ENCODE peak calls at places on chromosomes 13 and 19, in nine cellular contexts. F is cardiac muscle cell, P is tibial artery, T is PC-9, I is kidney, V is astrocyte, G is testis, N is heart right ventricle, M is heart left ventricle. D is an unnamed sample.
A peak's percentile ranks its signal among the peaks of the same experiment; 100 is the strongest.

GRCh38 chr13:85755123-85755522 is 44.1 kb downstream of the SLITRK6 start:
- DNase-seq in F (peak; percentile 15), P (no peak), T (no peak), I (no peak), V (peak; percentile 8), G (no peak), N (no peak), M (no peak), D (no peak)

GRCh38 chr13:21696865-21697448 is 26.1 kb downstream of the FGF9 start:
- DNase-seq in F (no peak), P (no peak), T (no peak), I (no peak), V (no peak), G (no peak), N (no peak), M (no peak), D (no peak)

GRCh38 chr13:112813552-112813951 is 123.7 kb downstream of the ATP11A start:
- DNase-seq in F (no peak), P (no peak), T (no peak), I (no peak), V (no peak), G (no peak), N (no peak), M (no peak), D (no peak)

GRCh38 chr19:42872608-42873007 is 6.9 kb downstream of the PSG1 start:
- DNase-seq in F (no peak), P (no peak), T (no peak), I (no peak), V (no peak), G (no peak), N (no peak), M (no peak), D (no peak)

GRCh38 chr19:13526552-13526951 is 20.3 kb upstream of the CACNA1A start:
- DNase-seq in F (peak; percentile 36), P (no peak), T (no peak), I (no peak), V (no peak), G (no peak), N (no peak), M (no peak), D (no peak)

GRCh38 chr19:13813147-13813546 is 17.9 kb downstream of the ZSWIM4 start:
- DNase-seq in F (no peak), P (no peak), T (no peak), I (no peak), V (no peak), G (no peak), N (no peak), M (no peak), D (no peak)

GRCh38 chr13:33931397-33931987 is 113.5 kb downstream of the RFC3 start:
- DNase-seq in F (peak; percentile 76), P (no peak), T (no peak), I (no peak), V (peak; percentile 34), G (no peak), N (peak; percentile 28), M (no peak), D (no peak)

GRCh38 chr19:55503447-55504251 is 15.4 kb downstream of the SSC5D start:
- DNase-seq in F (peak; percentile 93), P (peak; percentile 94), T (peak; percentile 62), I (peak; percentile 98), V (peak; percentile 72), G (peak; percentile 95), N (peak; percentile 92), M (peak; percentile 94), D (peak; percentile 92)

DNA sequence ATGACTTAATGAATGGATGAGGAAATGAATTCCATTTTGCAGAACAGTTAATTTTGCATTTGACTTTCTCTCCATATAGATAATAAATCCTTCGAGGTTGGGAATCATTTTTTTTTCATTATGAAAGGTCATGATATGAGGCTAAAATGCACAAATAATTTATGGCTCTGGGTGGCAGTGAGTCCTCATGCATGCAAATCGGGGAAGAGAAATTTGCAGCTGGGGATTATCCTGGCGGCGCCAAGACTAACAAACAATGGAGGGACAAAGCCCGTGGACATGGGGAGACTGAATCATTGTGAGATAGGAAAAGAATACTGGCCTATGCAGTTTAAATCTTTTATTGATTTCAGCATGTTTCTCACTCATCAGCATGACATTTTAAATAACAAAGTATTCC is 102.2 kb downstream of the ERCC5 start:
- DNase-seq in F (peak; percentile 10), P (no peak), T (no peak), I (no peak), V (no peak), G (no peak), N (peak; percentile 8), M (peak; percentile 24), D (no peak)
- TF ChIP-seq CTCF in F (no peak), P (no peak), T (no peak), I (no peak), V (no peak), G (no peak), N (no peak), M (peak; percentile 16), D (no peak)

GRCh38 chr19:1166872-1167573 is 7.0 kb downstream of the SBNO2 start:
- DNase-seq in F (no peak), P (no peak), T (peak; percentile 85), I (peak; percentile 73), V (no peak), G (peak; percentile 48), N (no peak), M (no peak), D (peak; percentile 79)

GRCh38 chr19:1167687-1168561 is 6.1 kb downstream of the SBNO2 start:
- DNase-seq in F (no peak), P (no peak), T (peak; percentile 78), I (peak; percentile 75), V (no peak), G (peak; percentile 48), N (no peak), M (no peak), D (no peak)

GRCh38 chr19:1168877-1169791 is 4.9 kb downstream of the SBNO2 start:
- DNase-seq in F (peak; percentile 50), P (no peak), T (peak; percentile 78), I (peak; percentile 85), V (peak; percentile 63), G (peak; percentile 84), N (no peak), M (no peak), D (peak; percentile 79)

GRCh38 chr19:1169921-1170885 is 3.9 kb downstream of the SBNO2 start:
- DNase-seq in F (peak; percentile 53), P (no peak), T (peak; percentile 85), I (peak; percentile 74), V (peak; percentile 51), G (peak; percentile 92), N (no peak), M (no peak), D (no peak)

GRCh38 chr19:1168562-1168873 is 5.5 kb downstream of the SBNO2 start:
- DNase-seq in F (no peak), P (no peak), T (no peak), I (no peak), V (no peak), G (no peak), N (no peak), M (no peak), D (no peak)
- H3K27ac ChIP-seq in F (no peak overlapping the region), P (no peak overlapping the region), T (peak overlapping the region; percentile 84), I (peak overlapping the region; percentile 74), V (peak overlapping the region; percentile 70), G (peak overlapping the region; percentile 92), N (no peak overlapping the region), M (no peak overlapping the region), D (peak overlapping the region; percentile 67)

GRCh38 chr19:47422417-47423163 is 3.3 kb upstream of the MEIS3 start:
- DNase-seq in F (no peak), P (no peak), T (no peak), I (no peak), V (no peak), G (no peak), N (no peak), M (no peak), D (no peak)

GRCh38 chr19:47419789-47420188 is 462 bp upstream of the MEIS3 start:
- DNase-seq in F (no peak), P (no peak), T (no peak), I (peak; percentile 23), V (no peak), G (no peak), N (no peak), M (no peak), D (no peak)

GRCh38 chr19:47421244-47421786 is 2.0 kb upstream of the MEIS3 start:
- DNase-seq in F (no peak), P (no peak), T (no peak), I (no peak), V (no peak), G (no peak), N (no peak), M (no peak), D (no peak)

GRCh38 chr19:47421844-47422395 is 2.6 kb upstream of the MEIS3 start:
- DNase-seq in F (no peak), P (no peak), T (no peak), I (no peak), V (peak; percentile 20), G (no peak), N (no peak), M (no peak), D (no peak)

GRCh38 chr19:47423203-47423882 is 4.0 kb upstream of the MEIS3 start:
- DNase-seq in F (no peak), P (no peak), T (no peak), I (no peak), V (no peak), G (no peak), N (no peak), M (no peak), D (no peak)
- H3K4me1 ChIP-seq in F (peaks cover 21% of the 10 kb centered on the region), P (peaks cover 38% of the 10 kb centered on the region), T (peaks cover 10% of the 10 kb centered on the region), I (no peaks in the 10 kb centered on the region), V (peaks cover 10% of the 10 kb centered on the region), G (peaks cover 7% of the 10 kb centered on the region), N (peaks cover 25% of the 10 kb centered on the region), M (peaks cover 10% of the 10 kb centered on the region), D (peaks cover 3% of the 10 kb centered on the region)

GRCh38 chr13:111181977-111182376 is 66.9 kb downstream of the ARHGEF7 start:
- DNase-seq in F (no peak), P (no peak), T (peak; percentile 5), I (no peak), V (no peak), G (no peak), N (no peak), M (no peak), D (no peak)
- TF ChIP-seq CTCF in F (no peak), P (no peak), T (no peak), I (no peak), V (no peak), G (no peak), N (no peak), M (no peak), D (no peak)

GRCh38 chr13:26326562-26326961 is 72.6 kb downstream of the CDK8 start:
- DNase-seq in F (no peak), P (no peak), T (no peak), I (no peak), V (no peak), G (no peak), N (no peak), M (no peak), D (no peak)
- H3K27ac ChIP-seq in F (no peak overlapping the region), P (no peak overlapping the region), T (no peak overlapping the region), I (no peak overlapping the region), V (no peak overlapping the region), G (no peak overlapping the region), N (peak overlapping the region; percentile 28), M (peak overlapping the region; percentile 48), D (no peak overlapping the region)

GRCh38 chr19:38696733-38697055 is 47.6 kb downstream of the CAPN12 start:
- DNase-seq in F (no peak), P (no peak), T (no peak), I (no peak), V (no peak), G (no peak), N (no peak), M (no peak), D (no peak)
- H3K4me1 ChIP-seq in F (peaks cover 27% of the 10 kb centered on the region), P (peaks cover 99% of the 10 kb centered on the region), T (peaks cover 34% of the 10 kb centered on the region), I (peaks cover 83% of the 10 kb centered on the region), V (peaks cover 46% of the 10 kb centered on the region), G (peaks cover 24% of the 10 kb centered on the region), N (peaks cover 100% of the 10 kb centered on the region), M (peaks cover 81% of the 10 kb centered on the region), D (peaks cover 18% of the 10 kb centered on the region)

D was measured in left lung.